ENCODE peak calls at places on chromosomes 4 and X, in six cellular contexts. R, K, O, E, M and S are unnamed samples.

GRCh38 chr4:162115323-162115722 is 48.5 kb downstream of the FSTL5 start:
- DNase-seq in O (no peak), R (no peak), K (no peak), E (peak; percentile 13), M (no peak), S (no peak)

GRCh38 chr4:76457885-76458284 is 22.9 kb downstream of the SHROOM3 start:
- DNase-seq in E (peak; percentile 18), O (peak; percentile 58), R (no peak), M (no peak), K (no peak), S (peak; percentile 39)

GRCh38 chr4:186772936-186773335 is 49.3 kb upstream of the FAT1 start:
- DNase-seq in R (peak; percentile 86), K (no peak), E (no peak), O (no peak), M (no peak), S (no peak)

GRCh38 chr4:67436742-67437141 is 108.6 kb downstream of the CENPC start:
- DNase-seq in E (peak; percentile 47), M (no peak), R (peak; percentile 27), K (no peak), O (peak; percentile 7), S (no peak)

GRCh38 chr4:163895369-163896005 is 401.0 kb downstream of the TMA16 start:
- DNase-seq in K (no peak), E (no peak), O (no peak), R (no peak), M (no peak), S (no peak)

GRCh38 chrX:19964017-19964710 is 26.7 kb downstream of the BCLAF3 start:
- DNase-seq in M (no peak), O (no peak), E (no peak), K (no peak), R (no peak), S (no peak)

GRCh38 chr4:153217440-153217839 is 13.2 kb downstream of the TRIM2 start:
- DNase-seq in R (no peak), K (no peak), O (no peak), E (peak; percentile 58), M (no peak), S (no peak)

GRCh38 chrX:115940888-115941332 is 229.6 kb upstream of the AGTR2 start:
- DNase-seq in O (peak; percentile 78), E (peak; percentile 1), R (peak; percentile 45), M (peak; percentile 17), K (peak; percentile 5), S (peak; percentile 68)

GRCh38 chrX:16665089-16665488 is 15.1 kb downstream of the S100G start:
- DNase-seq in M (no peak), K (no peak), E (peak; percentile 60), R (peak; percentile 81), O (no peak), S (no peak)

GRCh38 chr4:139873111-139873866 is 207.7 kb downstream of the MGST2 start:
- DNase-seq in E (no peak), M (no peak), K (no peak), R (peak; percentile 34), O (no peak), S (no peak)

GRCh38 chr4:123411514-123411913 is 14.9 kb downstream of the SPRY1 start:
- DNase-seq in K (no peak), M (no peak), O (no peak), R (no peak), E (no peak), S (no peak)

GRCh38 chrX:22220941-22221340 is 51.8 kb upstream of the CBLL2 start:
- DNase-seq in K (no peak), E (peak; percentile 72), O (peak; percentile 4), M (no peak), R (peak; percentile 88), S (no peak)

GRCh38 chrX:123859409-123859827 is 435 bp upstream of the XIAP start:
- DNase-seq in M (no peak), O (no peak), K (peak; percentile 3), E (no peak), R (no peak), S (no peak)

GRCh38 chrX:39409246-39409917 is 608.1 kb downstream of the MID1IP1 start:
- DNase-seq in K (no peak), E (no peak), M (no peak), O (no peak), R (peak; percentile 2), S (no peak)

GRCh38 chrX:113892891-113893290 is 691.0 kb upstream of the HTR2C start:
- DNase-seq in M (no peak), E (no peak), R (no peak), O (no peak), K (no peak), S (no peak)

GRCh38 chr4:11782859-11783258 is 354.2 kb upstream of the HS3ST1 start:
- DNase-seq in O (peak; percentile 26), K (no peak), R (no peak), E (no peak), M (no peak), S (no peak)

GRCh38 chr4:143375326-143376073 is 38.8 kb downstream of the GAB1 start:
- DNase-seq in E (peak; percentile 45), R (no peak), M (no peak), O (peak; percentile 67), K (no peak), S (peak; percentile 50)

GRCh38 chr4:972651-973424 is 531 bp downstream of the DGKQ start:
- DNase-seq in R (no peak), K (no peak), O (no peak), M (no peak), E (peak; percentile 28), S (no peak)

GRCh38 chr4:173005912-173006633 is 162.5 kb upstream of the GALNT7 start:
- DNase-seq in E (no peak), K (no peak), O (no peak), R (no peak), M (no peak), S (no peak)

GRCh38 chrX:78105944-78106650 is 2.0 kb downstream of the PGK1 start:
- DNase-seq in M (no peak), E (no peak), R (no peak), K (no peak), O (no peak), S (no peak)

GRCh38 chr4:131566026-131566425 is 1583.1 kb upstream of the PCDH10 start:
- DNase-seq in R (no peak), O (no peak), K (no peak), E (no peak), M (no peak), S (no peak)

GRCh38 chrX:107610667-107611066 is 17.6 kb upstream of the PRPS1 start:
- DNase-seq in E (no peak), M (no peak), K (no peak), R (peak; percentile 6), O (no peak), S (no peak)

GRCh38 chr4:27360651-27361347 is 500.2 kb downstream of the STIM2 start:
- DNase-seq in E (peak; percentile 68), K (peak; percentile 60), M (peak; percentile 3), O (peak; percentile 75), R (peak; percentile 4), S (no peak)

GRCh38 chrX:72358313-72358712 is 52.6 kb upstream of the CITED1 start:
- DNase-seq in M (no peak), K (no peak), R (peak; percentile 33), E (peak; percentile 15), O (no peak), S (no peak)

GRCh38 chr4:27100713-27101112 is 240.1 kb downstream of the STIM2 start:
- DNase-seq in E (no peak), K (no peak), R (no peak), O (no peak), M (no peak), S (no peak)

GRCh38 chr4:2807571-2807970 is 14.7 kb downstream of the SH3BP2 start:
- DNase-seq in E (no peak), O (no peak), R (no peak), K (no peak), M (no peak), S (no peak)

GRCh38 chr4:55853484-55854046 is at the start of gene EXOC1:
- DNase-seq in E (peak; percentile 98), K (peak; percentile 89), R (peak; percentile 94), M (peak; percentile 87), O (peak; percentile 98), S (peak; percentile 98)

DNA sequence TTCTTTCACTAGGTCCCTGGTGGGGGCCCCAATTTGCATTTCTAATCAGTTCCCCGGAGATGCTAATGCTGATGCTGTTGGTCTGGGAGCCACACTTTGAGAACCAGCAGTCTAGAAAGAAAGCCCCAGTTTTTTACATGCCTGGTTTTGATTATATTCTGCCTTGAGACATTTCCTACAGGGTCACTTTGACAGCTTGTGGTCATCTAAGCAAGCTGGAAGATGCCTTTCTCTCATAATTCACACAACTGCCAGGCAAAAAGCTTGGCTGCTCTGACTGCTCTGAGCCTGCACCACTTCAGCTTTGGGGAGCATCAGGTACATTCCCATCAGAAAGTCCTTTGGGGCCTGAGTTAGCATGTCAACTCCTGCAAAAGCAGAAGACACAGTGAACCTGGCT is 5.9 kb upstream of the PLAC1 start:
- DNase-seq in E (no peak), R (no peak), M (no peak), K (no peak), O (no peak), S (no peak)
- H2BK15ac ChIP-seq in E (no peak overlapping the region), R (no peak overlapping the region), M (no peak overlapping the region), K (no peak overlapping the region), O (no peak overlapping the region), S (no peak overlapping the region)

GRCh38 chr4:157012296-157012695 is 40.7 kb upstream of the PDGFC start:
- DNase-seq in O (no peak), E (no peak), M (no peak), K (no peak), R (no peak), S (no peak)
- H2BK5ac ChIP-seq in O (no peak overlapping the region), E (no peak overlapping the region), M (no peak overlapping the region), K (no peak overlapping the region), R (peak overlapping the region; percentile 7), S (no peak overlapping the region)

GRCh38 chrX:23333842-23334535 is 660 bp upstream of the PTCHD1 start:
- DNase-seq in K (no peak), O (peak; percentile 76), R (no peak), E (no peak), M (no peak), S (peak; percentile 76)
- H2BK120ac ChIP-seq in K (no peak overlapping the region), O (peak overlapping the region; percentile 45), R (no peak overlapping the region), E (no peak overlapping the region), M (no peak overlapping the region), S (no peak overlapping the region)

GRCh38 chrX:110021180-110022022 is 18.5 kb downstream of the TMEM164 start:
- DNase-seq in R (peak; percentile 75), M (no peak), O (no peak), K (no peak), E (peak; percentile 67), S (no peak)

GRCh38 chrX:110022555-110023448 is 19.9 kb downstream of the TMEM164 start:
- DNase-seq in E (no peak), M (no peak), R (no peak), O (no peak), K (no peak), S (no peak)

DNA sequence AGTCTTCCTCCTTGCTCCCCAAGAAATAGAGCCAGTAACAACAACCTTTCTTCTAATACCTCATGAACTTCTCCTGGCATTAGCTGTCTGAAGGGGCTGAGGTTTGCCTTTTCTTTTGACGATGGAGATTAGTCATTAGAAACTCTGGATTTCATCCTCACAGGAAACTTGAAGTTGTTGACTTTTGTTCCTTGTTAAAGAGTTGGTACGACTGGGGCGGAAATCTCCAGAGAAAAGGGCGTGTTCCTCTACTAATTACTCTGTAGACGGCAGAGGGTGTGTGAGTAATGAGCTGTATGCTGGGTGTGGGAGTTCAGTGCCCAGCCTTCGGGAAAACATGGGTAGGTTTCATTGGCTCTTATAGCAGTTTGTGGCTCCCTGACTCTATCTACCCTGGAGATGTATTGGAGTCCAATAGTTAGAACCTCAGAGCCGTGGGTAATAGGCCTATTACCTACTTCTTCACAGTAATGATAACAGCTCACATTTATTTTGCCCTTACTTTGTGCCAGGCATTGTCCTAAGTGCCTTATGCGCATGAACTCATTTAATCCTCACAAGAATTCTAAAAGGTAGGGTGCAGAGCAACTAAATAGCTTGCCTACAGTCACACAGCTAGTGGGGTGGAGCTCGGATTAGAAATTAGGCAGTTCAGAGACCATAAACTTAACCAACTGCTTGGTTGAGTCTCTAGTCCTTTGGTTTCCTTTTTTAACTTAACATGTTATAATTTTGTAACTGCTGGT is 23.4 kb downstream of the TMEM164 start:
- DNase-seq in R (no peak), K (no peak), M (no peak), E (no peak), O (no peak), S (no peak)
- H2BK15ac ChIP-seq in R (no peak overlapping the region), K (no peak overlapping the region), M (no peak overlapping the region), E (no peak overlapping the region), O (no peak overlapping the region), S (no peak overlapping the region)